ENCODE peak calls at places on chromosomes 2 and 18, in eight cellular contexts. E is A549, C is HCT116, V is prostate gland, N is heart left ventricle, D is body of pancreas, L is GM12878, T is IMR-90. Y is an unnamed sample.
A peak's percentile ranks its signal among the peaks of the same experiment; 100 is the strongest.

GRCh38 chr2:211085056-211085680 is 528.8 kb downstream of the CPS1 start:
- DNase-seq in E (peak; percentile 8), C (peak; percentile 44), V (no peak), N (no peak), D (peak; percentile 23), L (no peak), T (peak; percentile 1), Y (no peak)

GRCh38 chr2:33001823-33002222 is 55.1 kb downstream of the LTBP1 start:
- DNase-seq in E (no peak), C (no peak), V (no peak), N (no peak), D (no peak), L (no peak), T (no peak), Y (no peak)

GRCh38 chr2:216739035-216739434 is 43.7 kb upstream of the IGFBP5 start:
- DNase-seq in E (no peak), C (no peak), V (no peak), N (no peak), D (no peak), L (no peak), T (no peak), Y (no peak)

GRCh38 chr2:233089851-233090250 is 29.7 kb downstream of the INPP5D start:
- DNase-seq in E (no peak), C (no peak), V (no peak), N (no peak), D (no peak), L (no peak), T (no peak), Y (no peak)

GRCh38 chr2:45929674-45930395 is 278.4 kb downstream of the PRKCE start:
- DNase-seq in E (no peak), C (no peak), V (no peak), N (no peak), D (peak; percentile 49), L (no peak), T (no peak), Y (no peak)

GRCh38 chr2:153477096-153477555 is 1.4 kb downstream of the RPRM start:
- DNase-seq in E (no peak), C (no peak), V (no peak), N (no peak), D (no peak), L (no peak), T (no peak), Y (no peak)

GRCh38 chr18:49399003-49399402 is 61.4 kb downstream of the DYM start:
- DNase-seq in E (no peak), C (no peak), V (no peak), N (no peak), D (peak; percentile 15), L (no peak), T (peak; percentile 13), Y (no peak)

GRCh38 chr2:176281267-176281666 is 12.0 kb downstream of the MTX2 start:
- DNase-seq in E (no peak), C (no peak), V (no peak), N (no peak), D (no peak), L (no peak), T (peak; percentile 61), Y (no peak)

GRCh38 chr2:105081006-105081701 is 43.3 kb downstream of the MRPS9 start:
- DNase-seq in E (no peak), C (no peak), V (no peak), N (no peak), D (no peak), L (no peak), T (peak; percentile 46), Y (no peak)

GRCh38 chr18:6328624-6329016 is 86.1 kb downstream of the L3MBTL4 start:
- DNase-seq in E (no peak), C (no peak), V (peak; percentile 33), N (peak; percentile 48), D (peak; percentile 65), L (no peak), T (no peak), Y (no peak)

GRCh38 chr18:6333981-6334380 is 80.7 kb downstream of the L3MBTL4 start:
- DNase-seq in E (no peak), C (no peak), V (no peak), N (no peak), D (no peak), L (no peak), T (no peak), Y (no peak)

GRCh38 chr18:6327895-6328623 is 86.7 kb downstream of the L3MBTL4 start:
- DNase-seq in E (no peak), C (no peak), V (peak; percentile 30), N (no peak), D (peak; percentile 48), L (no peak), T (no peak), Y (no peak)

GRCh38 chr18:6336239-6336638 is 78.5 kb downstream of the L3MBTL4 start:
- DNase-seq in E (no peak), C (no peak), V (no peak), N (no peak), D (no peak), L (no peak), T (no peak), Y (no peak)

GRCh38 chr18:6331872-6332271 is 82.8 kb downstream of the L3MBTL4 start:
- DNase-seq in E (no peak), C (no peak), V (no peak), N (no peak), D (no peak), L (no peak), T (no peak), Y (no peak)
- TF ChIP-seq POLR2A in E (no peak), C (no peak), V (no peak), N (no peak), D (no peak), L (no peak), T (no peak), Y (no peak)

GRCh38 chr2:264493-265468 is at the start of gene ACP1:
- DNase-seq in E (peak; percentile 92), C (peak; percentile 94), V (peak; percentile 98), N (peak; percentile 94), D (peak; percentile 99), L (peak; percentile 80), T (peak; percentile 93), Y (peak; percentile 97)
- TF ChIP-seq POLR2A in E (peak; percentile 96), C (peak; percentile 41), V (peak; percentile 96), N (peak; percentile 65), D (peak; percentile 94), L (peak; percentile 94), T (peak; percentile 89), Y (peak; percentile 93)

DNA sequence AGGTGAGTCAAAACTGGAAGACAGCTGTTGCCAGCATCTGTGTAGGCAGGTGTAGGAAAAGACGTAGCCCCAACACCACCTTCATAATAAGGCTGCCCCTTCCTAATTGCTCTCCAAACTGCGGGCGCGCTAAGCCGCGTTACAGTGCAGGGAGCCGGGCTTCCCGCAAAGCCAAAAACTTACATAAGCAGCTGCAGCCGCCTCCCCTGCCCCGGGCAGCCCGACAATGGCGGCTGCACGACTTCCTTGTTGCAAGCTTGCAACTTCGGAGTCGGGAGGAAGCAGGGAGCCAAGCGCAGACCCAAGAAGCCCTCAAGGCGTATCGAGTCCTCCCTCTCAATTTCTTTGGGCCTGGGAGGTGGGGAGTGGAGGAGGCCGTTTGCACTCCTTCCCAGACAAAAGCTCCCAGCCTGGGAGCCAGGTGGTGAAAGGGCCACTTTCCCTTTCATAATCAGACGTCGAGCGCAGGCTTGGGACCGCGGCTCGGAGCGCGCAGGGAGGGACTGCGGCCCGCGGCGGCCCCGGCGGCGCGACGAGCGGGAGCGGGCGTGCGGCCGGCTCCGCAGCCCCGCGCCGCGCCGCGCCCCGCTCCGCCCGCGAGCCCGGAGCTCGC is 802 bp downstream of the ZBTB14 start:
- DNase-seq in E (peak; percentile 15), C (no peak), V (peak; percentile 38), N (peak; percentile 63), D (peak; percentile 61), L (no peak), T (peak; percentile 51), Y (peak; percentile 44)
- TF ChIP-seq POLR2A in E (peak; percentile 31), C (no peak), V (no peak), N (peak; percentile 19), D (peak; percentile 79), L (peak; percentile 65), T (no peak), Y (peak; percentile 5)

GRCh38 chr2:11344342-11344955 is at the start of gene ROCK2:
- DNase-seq in E (peak; percentile 79), C (peak; percentile 53), V (peak; percentile 86), N (peak; percentile 91), D (peak; percentile 89), L (no peak), T (peak; percentile 79), Y (peak; percentile 63)
- TF ChIP-seq POLR2A in E (peak; percentile 43), C (peak; percentile 61), V (peak; percentile 33), N (peak; percentile 13), D (peak; percentile 77), L (peak; percentile 74), T (peak; percentile 60), Y (peak; percentile 61)

GRCh38 chr2:169584005-169584877 is at the start of gene PPIG:
- DNase-seq in E (peak; percentile 83), C (peak; percentile 88), V (peak; percentile 83), N (peak; percentile 93), D (peak; percentile 92), L (peak; percentile 60), T (peak; percentile 91), Y (peak; percentile 85)
- TF ChIP-seq POLR2A in E (peak; percentile 28), C (peak; percentile 22), V (peak; percentile 47), N (no peak), D (peak; percentile 76), L (peak; percentile 91), T (peak; percentile 86), Y (peak; percentile 55)

GRCh38 chr2:226792155-226792871 is 7.3 kb downstream of the IRS1 start:
- DNase-seq in E (no peak), C (no peak), V (no peak), N (no peak), D (no peak), L (no peak), T (peak; percentile 22), Y (no peak)

GRCh38 chr2:226791056-226791486 is 8.5 kb downstream of the IRS1 start:
- DNase-seq in E (no peak), C (no peak), V (peak; percentile 22), N (peak; percentile 52), D (peak; percentile 73), L (peak; percentile 30), T (peak; percentile 71), Y (no peak)

GRCh38 chr2:226790436-226790835 is 9.2 kb downstream of the IRS1 start:
- DNase-seq in E (no peak), C (no peak), V (no peak), N (no peak), D (no peak), L (no peak), T (peak; percentile 29), Y (no peak)

GRCh38 chr2:226790006-226790405 is 9.6 kb downstream of the IRS1 start:
- DNase-seq in E (no peak), C (no peak), V (no peak), N (no peak), D (peak; percentile 48), L (no peak), T (no peak), Y (no peak)

GRCh38 chr2:226791487-226792081 is 8.0 kb downstream of the IRS1 start:
- DNase-seq in E (peak; percentile 92), C (no peak), V (peak; percentile 91), N (peak; percentile 95), D (peak; percentile 92), L (peak; percentile 19), T (peak; percentile 75), Y (peak; percentile 89)
- TF ChIP-seq POLR2A in E (peak; percentile 43), C (no peak), V (peak; percentile 55), N (peak; percentile 81), D (peak; percentile 82), L (peak; percentile 79), T (peak; percentile 29), Y (peak; percentile 29)

GRCh38 chr2:99337164-99337930 is at the start of gene EIF5B:
- DNase-seq in E (peak; percentile 91), C (peak; percentile 91), V (peak; percentile 96), N (peak; percentile 98), D (peak; percentile 97), L (peak; percentile 90), T (peak; percentile 95), Y (peak; percentile 89)
- TF ChIP-seq POLR2A in E (peak; percentile 88), C (peak; percentile 86), V (peak; percentile 64), N (peak; percentile 59), D (peak; percentile 81), L (peak; percentile 95), T (peak; percentile 40), Y (peak; percentile 89)